ENCODE peak calls at places on chromosomes 1 and 21, in seven cellular contexts. J is heart left ventricle, A is NB4, U is HCT116, Z is spleen, H is IMR-90, R is thyroid gland. O is an unnamed sample.

GRCh38 chr1:179599623-179600249 is 8.1 kb downstream of the TDRD5 start:
- DNase-seq in R (peak; percentile 49), H (peak; percentile 30), A (peak; percentile 61), Z (no peak), J (no peak), U (peak; percentile 44), O (peak; percentile 49)

GRCh38 chr1:59367269-59368006 is 70.5 kb downstream of the FGGY start:
- DNase-seq in J (peak; percentile 47), A (peak; percentile 77), Z (no peak), U (no peak), H (peak; percentile 94), R (peak; percentile 42), O (no peak)

GRCh38 chr1:147201276-147201675 is 23.9 kb downstream of the FMO5 start:
- DNase-seq in R (no peak), A (no peak), U (no peak), J (no peak), Z (no peak), H (peak; percentile 18), O (no peak)

GRCh38 chr1:90317628-90318027 is 322.7 kb downstream of the ZNF326 start:
- DNase-seq in R (no peak), U (no peak), A (no peak), Z (no peak), H (no peak), J (no peak), O (no peak)

GRCh38 chr21:33892853-33893252 is 22.8 kb downstream of the ATP5PO start:
- DNase-seq in H (no peak), A (peak; percentile 20), Z (no peak), R (no peak), U (no peak), J (no peak), O (no peak)

GRCh38 chr1:27388337-27389005 is 4.0 kb upstream of the GPR3 start:
- DNase-seq in R (peak; percentile 85), U (peak; percentile 61), H (no peak), J (peak; percentile 66), Z (peak; percentile 87), A (peak; percentile 65), O (peak; percentile 75)

GRCh38 chr1:107141491-107142369 is 891 bp downstream of the NTNG1 start:
- DNase-seq in J (no peak), R (no peak), Z (peak; percentile 78), H (peak; percentile 50), U (peak; percentile 16), A (peak; percentile 18), O (peak; percentile 9)

GRCh38 chr1:70483342-70483741 is 72.3 kb downstream of the CTH start:
- DNase-seq in U (no peak), R (no peak), Z (no peak), H (no peak), A (no peak), J (no peak), O (no peak)

GRCh38 chr1:61588736-61589381 is 136.1 kb downstream of the TM2D1 start:
- DNase-seq in Z (no peak), H (peak; percentile 36), U (peak; percentile 59), A (peak; percentile 62), R (peak; percentile 67), J (peak; percentile 29), O (peak; percentile 46)

GRCh38 chr1:158496379-158496778 is 24.4 kb downstream of the OR10R2 start:
- DNase-seq in H (no peak), A (peak; percentile 58), J (no peak), U (no peak), R (no peak), Z (no peak), O (no peak)

GRCh38 chr1:2025491-2025981 is 6.4 kb downstream of the GABRD start:
- DNase-seq in J (peak; percentile 71), R (no peak), U (no peak), H (no peak), A (peak; percentile 85), Z (peak; percentile 83), O (no peak)

GRCh38 chr21:38938343-38938742 is 132.6 kb downstream of the ETS2 start:
- DNase-seq in U (no peak), A (peak; percentile 32), J (no peak), Z (no peak), H (peak; percentile 49), R (no peak), O (no peak)

GRCh38 chr1:15742339-15742801 is at the start of gene TMEM82:
- DNase-seq in A (no peak), U (no peak), R (no peak), Z (no peak), J (no peak), H (no peak), O (no peak)

GRCh38 chr1:109472779-109473178 is 6.4 kb downstream of the SYPL2 start:
- DNase-seq in J (no peak), R (no peak), H (no peak), Z (no peak), U (no peak), A (no peak), O (no peak)

GRCh38 chr1:36070349-36070748 is 13.5 kb upstream of the TEKT2 start:
- DNase-seq in J (no peak), R (no peak), U (no peak), A (no peak), H (no peak), Z (no peak), O (no peak)

GRCh38 chr1:17878837-17879236 is 123.7 kb downstream of the ACTL8 start:
- DNase-seq in A (no peak), J (no peak), R (no peak), H (peak; percentile 90), U (no peak), Z (peak; percentile 3), O (no peak)

GRCh38 chr1:63634471-63634870 is 41.3 kb downstream of the PGM1 start:
- DNase-seq in A (no peak), R (no peak), J (no peak), U (no peak), H (no peak), Z (no peak), O (no peak)

GRCh38 chr1:34711469-34711868 is 43.4 kb upstream of the GJB5 start:
- DNase-seq in J (no peak), A (peak; percentile 4), H (no peak), R (no peak), Z (no peak), U (peak; percentile 38), O (no peak)

GRCh38 chr1:169260478-169260877 is 107.1 kb downstream of the NME7 start:
- DNase-seq in A (peak; percentile 67), U (no peak), R (no peak), H (no peak), Z (no peak), J (no peak), O (no peak)

GRCh38 chr1:19254416-19254815 is 2.8 kb downstream of the MRTO4 start:
- DNase-seq in Z (no peak), J (no peak), A (no peak), H (no peak), U (no peak), R (no peak), O (no peak)
- H3K4me3 ChIP-seq in Z (no peak overlapping the region), J (no peak overlapping the region), A (no peak overlapping the region), H (no peak overlapping the region), U (no peak overlapping the region), R (no peak overlapping the region), O (no peak overlapping the region)

GRCh38 chr1:3595949-3596348 is 15.4 kb downstream of the MEGF6 start:
- DNase-seq in Z (no peak), H (no peak), R (no peak), J (no peak), U (no peak), A (no peak), O (no peak)
- TF ChIP-seq POLR2A in Z (no peak), H (no peak), R (no peak), J (no peak), U (no peak), A (no peak), O (no peak)

DNA sequence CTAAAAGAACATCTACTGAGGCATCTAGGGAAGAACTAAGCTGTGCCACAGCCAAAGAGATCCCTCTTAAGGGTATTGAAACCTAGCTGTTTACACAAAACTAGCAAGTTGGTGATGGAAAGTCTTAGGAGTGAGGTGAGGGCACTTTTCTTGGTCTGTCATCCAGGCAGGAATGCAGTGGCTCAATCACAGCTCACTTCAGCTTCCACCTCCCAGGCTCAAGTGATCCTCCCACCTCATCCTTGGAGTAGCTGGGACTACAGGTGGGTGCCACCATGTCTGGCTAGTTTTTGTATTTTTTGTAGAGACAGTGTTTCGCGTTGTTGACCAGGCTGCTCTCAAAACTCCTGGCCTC is 2.4 kb downstream of the PLEKHO1 start:
- DNase-seq in R (peak; percentile 30), H (no peak), A (no peak), Z (no peak), J (no peak), U (no peak), O (no peak)
- H3K4me3 ChIP-seq in R (no peak overlapping the region), H (peak overlapping the region; percentile 97), A (peak overlapping the region; percentile 81), Z (peak overlapping the region; percentile 90), J (peak overlapping the region; percentile 81), U (no peak overlapping the region), O (no peak overlapping the region)

DNA sequence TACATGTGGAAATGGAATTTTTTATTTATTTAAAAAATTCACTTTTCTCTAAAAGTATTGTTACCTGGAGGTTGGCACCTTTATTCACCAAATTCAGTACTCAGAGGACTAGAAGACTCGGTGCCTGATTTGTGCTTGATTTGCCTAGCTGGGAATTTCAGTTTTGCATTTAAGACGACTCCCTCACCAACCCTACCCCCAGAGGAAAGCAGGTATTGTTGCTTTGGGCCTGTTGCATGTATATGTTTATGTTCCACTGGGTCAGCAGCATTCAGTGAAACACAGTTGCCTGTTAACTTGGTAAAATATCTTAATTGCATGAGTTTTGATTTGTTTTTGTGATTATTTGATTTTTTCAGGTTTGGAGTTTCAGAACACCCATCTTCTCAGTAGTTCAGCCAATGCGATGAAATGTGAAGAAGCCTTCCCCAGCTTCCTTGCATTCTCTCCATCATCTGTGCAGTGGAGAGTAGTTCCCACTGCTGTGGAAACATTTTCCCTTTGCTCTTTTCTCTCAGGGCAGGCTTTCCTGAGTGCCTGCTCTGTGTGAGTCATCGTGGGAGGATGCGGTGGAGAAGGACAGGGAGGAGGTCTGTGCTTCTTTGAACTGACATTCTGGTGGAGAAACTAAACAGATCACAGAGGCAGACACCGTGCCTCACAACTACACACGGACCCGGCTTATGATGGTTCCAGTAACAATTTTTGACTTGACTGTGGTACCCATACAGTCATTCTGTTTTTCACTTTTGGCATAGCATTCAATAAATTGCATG is 6.4 kb downstream of the ADARB1 start:
- DNase-seq in R (no peak), U (no peak), A (peak; percentile 48), H (peak; percentile 66), Z (no peak), J (no peak), O (no peak)
- TF ChIP-seq POLR2A in R (no peak), U (no peak), A (no peak), H (peak; percentile 18), Z (no peak), J (no peak), O (no peak)